ENCODE peak calls at places on chromosomes 16 and 17, in six cellular contexts. O is activated T-cell treated with anti-CD3 and anti-CD28 coated beads, Interleukin-2, amount 50 U/mL, for 4 hours; F is iris pigment epithelial cell; N is AML-193; E is NCI-H774; D is left colon. Q is an unnamed sample.

GRCh38 chr17:27323538-27324212 is 29.8 kb downstream of the WSB1 start:
- DNase-seq in E (peak; percentile 59), F (peak; percentile 67), O (no peak), N (no peak), D (peak; percentile 91), Q (peak; percentile 93)

GRCh38 chr17:228223-228615 is 46.8 kb upstream of the DOC2B start:
- DNase-seq in F (no peak), N (no peak), D (peak; percentile 3), E (no peak), O (no peak), Q (no peak)

GRCh38 chr16:12253731-12254130 is 277.2 kb downstream of the SNX29 start:
- DNase-seq in D (no peak), E (no peak), N (no peak), O (no peak), F (no peak), Q (no peak)

GRCh38 chr17:67566656-67567055 is 151.1 kb upstream of the NOL11 start:
- DNase-seq in E (no peak), D (no peak), F (no peak), O (no peak), N (no peak), Q (no peak)

GRCh38 chr17:83103200-83103937 is 24.0 kb downstream of the METRNL start:
- DNase-seq in O (no peak), F (no peak), N (no peak), E (peak; percentile 86), D (no peak), Q (peak; percentile 77)

GRCh38 chr16:27102701-27103575 is 36.2 kb downstream of the C16orf82 start:
- DNase-seq in E (no peak), O (no peak), N (no peak), D (no peak), F (no peak), Q (no peak)

GRCh38 chr17:8326591-8327583 is 12.8 kb upstream of the ODF4 start:
- DNase-seq in O (no peak), E (no peak), F (peak; percentile 27), D (no peak), N (no peak), Q (no peak)

GRCh38 chr17:50181601-50182345 is 16.0 kb downstream of the SGCA start:
- DNase-seq in N (no peak), F (peak; percentile 63), E (no peak), D (no peak), O (no peak), Q (no peak)

GRCh38 chr16:19164285-19164684 is 3.8 kb upstream of the SYT17 start:
- DNase-seq in E (no peak), N (no peak), O (no peak), F (no peak), D (no peak), Q (no peak)